ENCODE peak calls at places on chromosomes 12 and 14, in five cellular contexts. V, B, Z, F and H are unnamed samples.

GRCh38 chr14:103867523-103867953 is 20.2 kb upstream of the PPP1R13B start:
- DNase-seq in F (no peak), B (no peak), Z (peak; percentile 84), V (no peak), H (no peak)

GRCh38 chr14:49240383-49240782 is 345.8 kb downstream of the RPS29 start:
- DNase-seq in F (no peak), V (no peak), B (no peak), Z (no peak), H (no peak)

GRCh38 chr12:66529934-66530333 is 148.9 kb downstream of the GRIP1 start:
- DNase-seq in F (no peak), V (no peak), B (no peak), Z (no peak), H (no peak)

GRCh38 chr12:59149995-59150642 is 229.8 kb upstream of the LRIG3 start:
- DNase-seq in B (peak; percentile 62), V (no peak), F (no peak), Z (no peak), H (peak; percentile 77)

GRCh38 chr12:7555752-7556151 is 52.2 kb upstream of the CD163 start:
- DNase-seq in B (peak; percentile 83), V (no peak), Z (no peak), F (no peak), H (peak; percentile 68)

GRCh38 chr14:100438678-100439592 is 115.8 kb downstream of the SLC25A47 start:
- DNase-seq in V (peak; percentile 48), B (peak; percentile 90), F (no peak), Z (no peak), H (peak; percentile 38)

GRCh38 chr12:95963104-95963503 is 20.0 kb downstream of the AMDHD1 start:
- DNase-seq in F (no peak), Z (no peak), V (no peak), B (no peak), H (peak; percentile 11)

GRCh38 chr12:94768398-94769039 is 118.2 kb upstream of the TMCC3 start:
- DNase-seq in Z (no peak), V (no peak), B (no peak), F (no peak), H (no peak)

GRCh38 chr14:63045234-63045611 is at the start of gene KCNH5:
- DNase-seq in V (no peak), F (peak; percentile 75), B (no peak), Z (peak; percentile 44), H (peak; percentile 5)

GRCh38 chr12:124510301-124510970 is 57.0 kb downstream of the NCOR2 start:
- DNase-seq in F (peak; percentile 78), B (peak; percentile 57), Z (no peak), V (no peak), H (no peak)

GRCh38 chr12:113870890-113871289 is 95.2 kb downstream of the RBM19 start:
- DNase-seq in F (no peak), Z (no peak), V (no peak), B (no peak), H (no peak)

GRCh38 chr14:83289390-83289789 is 1755.7 kb upstream of the SEL1L start:
- DNase-seq in F (no peak), Z (no peak), V (no peak), B (no peak), H (no peak)

GRCh38 chr12:111775205-111776193 is 8.8 kb downstream of the ALDH2 start:
- DNase-seq in B (no peak), F (peak; percentile 81), V (no peak), Z (peak; percentile 87), H (peak; percentile 8)

GRCh38 chr14:22268875-22269274 is 320.1 kb downstream of the DAD1 start:
- DNase-seq in F (no peak), B (peak; percentile 57), Z (no peak), V (no peak), H (peak; percentile 45)

GRCh38 chr12:81492131-81492720 is 266.9 kb downstream of the PPFIA2 start:
- DNase-seq in F (no peak), B (no peak), Z (no peak), V (no peak), H (no peak)

GRCh38 chr12:42094277-42094676 is 50.4 kb downstream of the GXYLT1 start:
- DNase-seq in Z (no peak), F (no peak), B (peak; percentile 82), V (peak; percentile 5), H (peak; percentile 72)

GRCh38 chr12:15910864-15911696 is at the start of gene DERA:
- DNase-seq in Z (peak; percentile 92), F (peak; percentile 94), B (peak; percentile 81), V (peak; percentile 42), H (peak; percentile 77)

GRCh38 chr14:65487783-65488578 is 75.5 kb downstream of the FUT8 start:
- DNase-seq in B (no peak), Z (no peak), V (no peak), F (no peak), H (no peak)

GRCh38 chr14:65318636-65319506 is 93.7 kb upstream of the FUT8 start:
- DNase-seq in V (no peak), F (no peak), Z (no peak), B (no peak), H (no peak)

GRCh38 chr12:56304276-56304675 is 4.1 kb upstream of the CS start:
- DNase-seq in V (no peak), B (no peak), Z (no peak), F (no peak), H (no peak)

GRCh38 chr12:127729381-127729780 is 537.6 kb upstream of the TMEM132C start:
- DNase-seq in F (no peak), V (no peak), Z (no peak), B (peak; percentile 57), H (peak; percentile 34)

GRCh38 chr12:43776498-43776897 is 17.7 kb downstream of the IRAK4 start:
- DNase-seq in F (no peak), Z (no peak), B (peak; percentile 21), V (no peak), H (peak; percentile 35)

GRCh38 chr12:8779281-8779680 is 43.1 kb upstream of the A2ML1 start:
- DNase-seq in Z (no peak), F (no peak), B (no peak), V (no peak), H (no peak)

GRCh38 chr12:104154806-104155205 is 16.8 kb upstream of the NFYB start:
- DNase-seq in Z (no peak), V (no peak), B (no peak), F (no peak), H (no peak)

GRCh38 chr12:49619286-49619685 is 4.1 kb upstream of the PRPF40B start:
- DNase-seq in F (no peak), V (no peak), B (no peak), Z (no peak), H (no peak)

GRCh38 chr12:122571821-122572220 is 44.8 kb downstream of the KNTC1 start:
- DNase-seq in Z (no peak), B (no peak), F (no peak), V (no peak), H (no peak)

GRCh38 chr12:47844264-47845020 is 24.7 kb upstream of the HDAC7 start:
- DNase-seq in Z (no peak), F (no peak), V (no peak), B (no peak), H (no peak)

GRCh38 chr14:20427231-20428009 is 8.5 kb downstream of the KLHL33 start:
- DNase-seq in V (no peak), F (no peak), Z (no peak), B (peak; percentile 82), H (peak; percentile 71)

GRCh38 chr14:38278035-38278434 is 22.1 kb upstream of the CLEC14A start:
- DNase-seq in V (no peak), B (no peak), F (no peak), Z (no peak), H (no peak)